ENCODE peak calls at places on chromosomes 4 and X, in ten cellular contexts. L, B, G, H, T, J, S, X, Z and M are unnamed samples.
A peak's percentile ranks its signal among the peaks of the same experiment; 100 is the strongest.

GRCh38 chrX:68307767-68308166 is 125.5 kb downstream of the OPHN1 start:
- DNase-seq in T (no peak), B (peak; percentile 61), X (no peak), H (peak; percentile 70), G (no peak), Z (no peak), J (no peak), L (peak; percentile 22), S (no peak), M (no peak)

GRCh38 chr4:155559915-155560314 is 106.7 kb upstream of the GUCY1A1 start:
- DNase-seq in J (no peak), B (no peak), Z (no peak), S (no peak), L (no peak), X (no peak), T (no peak), G (no peak), H (no peak), M (no peak)

GRCh38 chr4:4941741-4942140 is 77.5 kb downstream of the CYTL1 start:
- DNase-seq in B (no peak), Z (peak; percentile 11), L (no peak), T (no peak), G (no peak), X (peak; percentile 57), S (no peak), J (no peak), H (no peak), M (no peak)

GRCh38 chr4:48968814-48969213 is 17.3 kb upstream of the CWH43 start:
- DNase-seq in Z (no peak), L (no peak), H (peak; percentile 24), X (no peak), T (no peak), G (no peak), J (no peak), S (no peak), B (peak; percentile 68), M (no peak)

GRCh38 chr4:81404294-81404693 is 67.4 kb downstream of the RASGEF1B start:
- DNase-seq in B (no peak), X (no peak), S (no peak), G (no peak), L (no peak), J (no peak), T (no peak), Z (no peak), H (no peak), M (no peak)

GRCh38 chr4:76625316-76625715 is 190.3 kb downstream of the SHROOM3 start:
- DNase-seq in J (no peak), L (no peak), T (no peak), X (no peak), S (no peak), Z (no peak), G (no peak), H (no peak), B (no peak), M (no peak)

GRCh38 chr4:181966084-181966483 is 277.1 kb upstream of the TENM3 start:
- DNase-seq in S (no peak), Z (no peak), T (no peak), J (no peak), G (no peak), H (no peak), L (no peak), X (no peak), B (peak; percentile 84), M (no peak)

GRCh38 chrX:135185795-135186443 is 14.7 kb upstream of the CT55 start:
- DNase-seq in G (no peak), J (no peak), B (peak; percentile 51), H (peak; percentile 59), Z (no peak), L (peak; percentile 58), S (no peak), T (peak; percentile 38), X (peak; percentile 13), M (no peak)

GRCh38 chrX:38816158-38816557 is 14.9 kb downstream of the MID1IP1 start:
- DNase-seq in X (no peak), Z (no peak), B (no peak), L (no peak), T (no peak), H (no peak), J (no peak), S (no peak), G (no peak), M (no peak)

GRCh38 chr4:189502841-189503240 is 437.8 kb upstream of the FRG1 start:
- DNase-seq in B (no peak), S (no peak), Z (no peak), X (no peak), G (no peak), T (no peak), L (no peak), H (no peak), J (no peak), M (no peak)

GRCh38 chrX:102599950-102600579 is 750 bp downstream of the ARMCX5 start:
- DNase-seq in L (peak; percentile 5), S (no peak), J (no peak), H (peak; percentile 39), T (no peak), Z (no peak), G (no peak), B (peak; percentile 10), X (no peak), M (no peak)

GRCh38 chr4:33381806-33382205 is 2661.6 kb downstream of the PCDH7 start:
- DNase-seq in J (no peak), T (no peak), L (no peak), X (no peak), G (no peak), Z (no peak), H (no peak), B (no peak), S (no peak), M (no peak)

GRCh38 chr4:123127218-123127617 is 204.8 kb upstream of the NUDT6 start:
- DNase-seq in J (no peak), X (peak; percentile 9), G (no peak), H (peak; percentile 78), S (no peak), Z (no peak), L (no peak), B (peak; percentile 7), T (no peak), M (no peak)

GRCh38 chr4:125482822-125483221 is 168.1 kb downstream of the FAT4 start:
- DNase-seq in Z (no peak), B (no peak), H (no peak), T (no peak), J (no peak), X (no peak), S (no peak), L (no peak), G (no peak), M (no peak)

GRCh38 chr4:146510942-146511341 is 10.8 kb downstream of the SLC10A7 start:
- DNase-seq in S (no peak), X (no peak), T (no peak), Z (no peak), J (no peak), B (no peak), H (no peak), L (no peak), G (no peak), M (no peak)

GRCh38 chr4:146513548-146513947 is 8.2 kb downstream of the SLC10A7 start:
- DNase-seq in S (no peak), H (no peak), B (no peak), Z (no peak), J (no peak), X (no peak), L (no peak), G (no peak), T (no peak), M (no peak)

GRCh38 chr4:146511381-146511780 is 10.4 kb downstream of the SLC10A7 start:
- DNase-seq in X (no peak), S (no peak), L (no peak), G (no peak), Z (no peak), H (no peak), B (no peak), T (no peak), J (no peak), M (no peak)

GRCh38 chr4:146514651-146515379 is 6.9 kb downstream of the SLC10A7 start:
- DNase-seq in X (no peak), L (no peak), G (no peak), T (no peak), H (no peak), J (no peak), S (no peak), Z (no peak), B (no peak), M (no peak)
- TF ChIP-seq CTCF in X (no peak), L (no peak), G (no peak), T (no peak), H (no peak), J (no peak), S (no peak), Z (no peak), B (no peak), M (no peak)

GRCh38 chrX:106791495-106791894 is 11.0 kb upstream of the TBC1D8B start:
- DNase-seq in T (no peak), S (no peak), L (peak; percentile 16), J (no peak), Z (no peak), H (peak; percentile 42), G (no peak), B (no peak), X (peak; percentile 9), M (no peak)
- TF ChIP-seq CTCF in T (peak; percentile 9), S (no peak), L (peak; percentile 58), J (no peak), Z (no peak), H (peak; percentile 32), G (peak; percentile 42), B (peak; percentile 59), X (peak; percentile 72), M (no peak)

DNA sequence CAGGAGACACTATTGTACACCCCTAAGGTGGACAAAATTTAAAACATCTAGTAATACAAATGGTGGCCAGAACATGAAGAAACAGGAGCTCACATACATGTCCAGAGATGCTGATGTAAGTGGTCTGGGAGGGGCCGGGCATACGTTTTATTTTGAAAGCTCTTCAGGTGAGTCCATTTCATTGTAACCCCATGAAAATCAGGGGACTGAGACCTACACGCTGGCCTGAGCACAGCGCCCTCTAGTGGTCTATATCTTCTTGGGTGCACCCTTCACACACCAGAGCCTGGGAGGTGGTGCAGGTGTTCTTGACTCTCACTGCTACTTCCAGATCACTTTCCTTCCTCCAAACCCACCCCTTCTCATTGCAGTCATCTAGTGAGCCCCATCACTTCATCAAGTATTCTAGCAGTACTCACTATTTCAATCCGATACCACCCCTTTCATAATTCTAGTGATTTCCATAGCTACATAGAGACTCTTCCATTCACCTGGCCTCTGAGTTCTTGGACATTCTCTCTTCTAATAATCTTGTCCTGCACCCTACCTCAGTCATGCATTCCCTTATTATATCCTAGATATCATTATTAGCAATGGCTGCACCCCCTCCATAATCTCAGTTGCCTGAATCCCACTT is 4.3 kb upstream of the TLR6 start:
- DNase-seq in S (no peak), T (peak; percentile 63), Z (no peak), X (peak; percentile 90), L (peak; percentile 70), H (peak; percentile 57), B (no peak), J (peak; percentile 55), G (no peak), M (no peak)
- TF ChIP-seq CTCF in S (peak; percentile 21), T (peak; percentile 81), Z (peak; percentile 49), X (peak; percentile 97), L (peak; percentile 58), H (peak; percentile 81), B (peak; percentile 91), J (no peak), G (peak; percentile 52), M (no peak)

DNA sequence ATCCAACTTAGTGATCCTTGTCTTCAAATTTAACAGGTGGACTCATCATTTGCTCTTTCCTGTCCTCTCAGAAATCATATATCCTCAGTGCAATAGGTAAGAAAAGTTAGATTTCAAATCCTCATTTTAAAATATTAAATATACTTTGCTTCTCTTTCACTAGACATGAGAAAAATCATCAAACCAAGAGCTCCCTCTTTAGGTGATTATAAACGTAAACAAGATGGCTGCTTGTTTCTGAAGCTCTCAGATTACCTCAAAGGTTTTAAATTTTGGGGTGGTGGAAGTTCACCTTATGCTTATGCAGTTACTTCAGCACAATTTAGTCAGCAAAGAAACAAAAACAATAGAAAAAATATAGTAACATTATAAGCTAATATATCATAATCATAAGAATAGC is 27.3 kb downstream of the CSN3 start:
- DNase-seq in Z (no peak), T (no peak), L (peak; percentile 1), J (no peak), X (no peak), H (peak; percentile 27), G (no peak), B (no peak), S (no peak), M (no peak)
- TF ChIP-seq CTCF in Z (no peak), T (no peak), L (peak; percentile 11), J (no peak), X (peak; percentile 65), H (peak; percentile 29), G (no peak), B (no peak), S (no peak), M (no peak)